ENCODE peak calls at places on chromosomes 5 and 9, in eight cellular contexts. P, C, E, F, D, Y, B and X are unnamed samples.

GRCh38 chr5:108061941-108062340 is 320.0 kb downstream of the FBXL17 start:
- DNase-seq in P (peak), E (no peak), Y (no peak), B (no peak), C (no peak), F (no peak), D (peak), X (no peak)

GRCh38 chr9:20835364-20836286 is 151.6 kb downstream of the FOCAD start:
- DNase-seq in C (no peak), E (no peak), F (no peak), P (no peak), D (peak), Y (no peak), B (no peak), X (no peak)

GRCh38 chr5:58451732-58452565 is 7.9 kb downstream of the PLK2 start:
- DNase-seq in P (no peak), Y (no peak), E (no peak), C (no peak), F (no peak), B (no peak), D (peak), X (no peak)

GRCh38 chr5:103800728-103801127 is 238.1 kb upstream of the NUDT12 start:
- DNase-seq in B (no peak), F (no peak), P (no peak), E (no peak), D (peak), C (no peak), Y (no peak), X (no peak)

GRCh38 chr5:5146530-5147160 is 6.5 kb downstream of the ADAMTS16 start:
- DNase-seq in D (no peak), F (no peak), C (no peak), P (no peak), B (no peak), E (no peak), Y (no peak), X (no peak)

GRCh38 chr5:78541058-78541624 is 107.4 kb downstream of the LHFPL2 start:
- DNase-seq in P (no peak), F (no peak), Y (no peak), D (no peak), E (no peak), C (no peak), B (no peak), X (no peak)

GRCh38 chr5:124675921-124676846 is 70.3 kb downstream of the ZNF608 start:
- DNase-seq in P (no peak), Y (no peak), B (no peak), E (no peak), D (peak), C (no peak), F (no peak), X (no peak)

GRCh38 chr9:104233366-104233765 is 139.3 kb downstream of the SMC2 start:
- DNase-seq in B (no peak), E (no peak), F (no peak), P (no peak), D (no peak), C (no peak), Y (no peak), X (no peak)

GRCh38 chr9:121550569-121551512 is 51.2 kb upstream of the GGTA1 start:
- DNase-seq in C (peak), P (peak), E (peak), Y (peak), F (peak), D (peak), B (peak), X (peak)

GRCh38 chr5:133873936-133874585 is 94.4 kb downstream of the C5orf15 start:
- DNase-seq in F (no peak), P (no peak), D (no peak), C (no peak), E (no peak), B (no peak), Y (no peak), X (no peak)

GRCh38 chr5:142364251-142365145 is 39.7 kb upstream of the SPRY4 start:
- DNase-seq in F (no peak), D (no peak), E (peak), C (no peak), B (no peak), Y (peak), P (no peak), X (no peak)

GRCh38 chr5:139482050-139482889 is at the start of gene STING1:
- DNase-seq in Y (peak), P (peak), B (no peak), F (peak), E (peak), D (peak), C (no peak), X (peak)

GRCh38 chr5:125410501-125411162 is 664.2 kb upstream of the ZNF608 start:
- DNase-seq in Y (no peak), C (no peak), D (no peak), E (no peak), F (no peak), B (no peak), P (no peak), X (no peak)

GRCh38 chr5:936149-937144 is 43.8 kb downstream of the TRIP13 start:
- DNase-seq in B (no peak), P (no peak), Y (peak), D (no peak), C (no peak), E (no peak), F (no peak), X (no peak)

GRCh38 chr5:142322747-142323479 is 1.9 kb downstream of the SPRY4 start:
- DNase-seq in C (no peak), P (no peak), Y (peak), E (no peak), D (peak), F (no peak), B (no peak), X (no peak)

GRCh38 chr9:27787941-27788340 is 214.7 kb upstream of the C9orf72 start:
- DNase-seq in E (no peak), Y (no peak), P (no peak), C (no peak), B (peak), D (peak), F (no peak), X (no peak)

GRCh38 chr5:138177936-138178515 is 404 bp downstream of the BRD8 start:
- DNase-seq in B (peak), P (peak), C (no peak), D (peak), E (peak), Y (no peak), F (no peak), X (peak)

GRCh38 chr5:65078331-65078730 is 309.6 kb downstream of the CWC27 start:
- DNase-seq in Y (no peak), D (no peak), C (no peak), B (no peak), P (no peak), F (no peak), E (no peak), X (no peak)

GRCh38 chr9:103714992-103715391 is 379.1 kb upstream of the SMC2 start:
- DNase-seq in P (no peak), B (no peak), D (no peak), C (no peak), F (no peak), E (no peak), Y (no peak), X (no peak)

GRCh38 chr5:136374003-136374402 is 8.7 kb upstream of the TRPC7 start:
- DNase-seq in B (peak), C (no peak), Y (no peak), F (no peak), E (no peak), P (no peak), D (peak), X (no peak)

GRCh38 chr5:72457491-72457890 is 49.7 kb downstream of the ZNF366 start:
- DNase-seq in C (no peak), D (peak), F (no peak), E (no peak), B (no peak), P (no peak), Y (no peak), X (no peak)

GRCh38 chr9:97307091-97307490 is 368 bp upstream of the CCDC180 start:
- DNase-seq in C (no peak), B (no peak), P (no peak), Y (peak), E (peak), D (peak), F (no peak), X (peak)

GRCh38 chr5:108093186-108093585 is 288.7 kb downstream of the FBXL17 start:
- DNase-seq in C (no peak), Y (no peak), D (peak), F (no peak), E (no peak), B (peak), P (peak), X (no peak)

GRCh38 chr9:15182003-15182695 is 124.9 kb downstream of the TTC39B start:
- DNase-seq in C (no peak), D (no peak), Y (no peak), E (no peak), F (no peak), P (no peak), B (no peak), X (no peak)

GRCh38 chr5:78811121-78811832 is 162.7 kb upstream of the LHFPL2 start:
- DNase-seq in P (no peak), F (no peak), E (no peak), C (no peak), Y (no peak), B (no peak), D (no peak), X (no peak)

GRCh38 chr9:129131300-129132145 is 20.3 kb downstream of the PTPA start:
- DNase-seq in F (peak), E (peak), P (peak), B (peak), Y (peak), C (peak), D (peak), X (peak)

GRCh38 chr5:139387611-139388197 is 2.0 kb downstream of the MZB1 start:
- DNase-seq in Y (no peak), E (no peak), D (no peak), P (no peak), C (no peak), B (no peak), F (no peak), X (no peak)

GRCh38 chr5:173872887-173873286 is 15.3 kb upstream of the CPEB4 start:
- DNase-seq in B (no peak), F (no peak), P (no peak), Y (no peak), C (no peak), D (no peak), E (no peak), X (no peak)

GRCh38 chr9:27528886-27529315 is 713 bp downstream of the MOB3B start:
- DNase-seq in D (peak), C (peak), B (no peak), E (peak), Y (peak), F (no peak), P (no peak), X (peak)

GRCh38 chr5:148912714-148913398 is 86.4 kb downstream of the ADRB2 start:
- DNase-seq in F (no peak), B (no peak), D (peak), C (no peak), Y (no peak), P (no peak), E (peak), X (no peak)

GRCh38 chr5:775960-776861 is 8.3 kb downstream of the ZDHHC11B start:
- DNase-seq in D (no peak), P (no peak), B (no peak), Y (no peak), C (no peak), F (no peak), E (no peak), X (peak)

GRCh38 chr5:145983461-145983860 is 47.1 kb downstream of the SH3RF2 start:
- DNase-seq in D (peak), B (no peak), C (no peak), Y (no peak), P (no peak), F (no peak), E (peak), X (no peak)

GRCh38 chr5:107979272-107979671 is 308.5 kb upstream of the EFNA5 start:
- DNase-seq in E (no peak), B (no peak), Y (no peak), F (no peak), P (no peak), D (peak), C (no peak), X (no peak)

GRCh38 chr5:14445581-14446290 is 135.9 kb upstream of the OTULINL start:
- DNase-seq in P (no peak), D (no peak), E (no peak), B (no peak), F (no peak), C (no peak), Y (no peak), X (no peak)

GRCh38 chr9:34989946-34990635 is 546 bp downstream of the DNAJB5 start:
- DNase-seq in P (no peak), Y (peak), B (peak), E (peak), D (peak), C (no peak), F (peak), X (peak)

GRCh38 chr9:114587345-114588149 is at the start of gene ATP6V1G1:
- DNase-seq in C (peak), E (peak), F (peak), Y (peak), P (peak), B (peak), D (peak), X (peak)

GRCh38 chr9:128587453-128587852 is 35.1 kb downstream of the SPTAN1 start:
- DNase-seq in Y (no peak), C (no peak), B (no peak), P (no peak), D (no peak), E (no peak), F (peak), X (no peak)